ENCODE peak calls at places on chromosomes 7 and 10, in five cellular contexts. B is heart right ventricle, J is GM23338, H is fibroblast of lung, G is neural crest cell. A is an unnamed sample.

GRCh38 chr10:95236068-95236903 is 42.2 kb downstream of the ACSM6 start:
- DNase-seq in B (no peak), J (no peak), H (peak; percentile 88), G (no peak), A (peak; percentile 40)

GRCh38 chr7:144255471-144255897 is 9.1 kb downstream of the OR2A7 start:
- DNase-seq in B (no peak), J (peak; percentile 5), H (no peak), G (no peak), A (no peak)

GRCh38 chr10:129772472-129773358 is 191.4 kb downstream of the EBF3 start:
- DNase-seq in B (no peak), J (no peak), H (no peak), G (no peak), A (no peak)

GRCh38 chr7:12571691-12572090 is 1.2 kb downstream of the SCIN start:
- DNase-seq in B (no peak), J (no peak), H (no peak), G (no peak), A (no peak)

GRCh38 chr10:118763202-118763988 is 8.6 kb upstream of the CACUL1 start:
- DNase-seq in B (no peak), J (no peak), H (no peak), G (no peak), A (no peak)

GRCh38 chr7:6158424-6159096 is 113.9 kb downstream of the CYTH3 start:
- DNase-seq in B (no peak), J (no peak), H (no peak), G (no peak), A (no peak)

GRCh38 chr7:84822941-84823510 is 363.8 kb downstream of the SEMA3D start:
- DNase-seq in B (no peak), J (no peak), H (no peak), G (no peak), A (no peak)

GRCh38 chr10:86387221-86387794 is 20.7 kb upstream of the GRID1 start:
- DNase-seq in B (no peak), J (no peak), H (no peak), G (no peak), A (peak; percentile 8)

GRCh38 chr7:134806197-134806596 is 26.8 kb downstream of the CALD1 start:
- DNase-seq in B (no peak), J (no peak), H (no peak), G (no peak), A (no peak)

GRCh38 chr10:63145782-63146181 is 12.7 kb downstream of the NRBF2 start:
- DNase-seq in B (no peak), J (no peak), H (peak; percentile 58), G (no peak), A (no peak)

GRCh38 chr10:128883126-128884060 is 583.6 kb upstream of the MGMT start:
- DNase-seq in B (no peak), J (no peak), H (no peak), G (no peak), A (no peak)

GRCh38 chr7:93150200-93150835 is 2.1 kb upstream of the SAMD9L start:
- DNase-seq in B (no peak), J (no peak), H (peak; percentile 72), G (no peak), A (no peak)

GRCh38 chr10:63366933-63367332 is 98.8 kb downstream of the JMJD1C start:
- DNase-seq in B (no peak), J (no peak), H (no peak), G (no peak), A (no peak)

GRCh38 chr10:43254881-43255643 is 11.8 kb downstream of the RASGEF1A start:
- DNase-seq in B (peak; percentile 3), J (no peak), H (no peak), G (no peak), A (no peak)

GRCh38 chr10:31927597-31928530 is 767 bp downstream of the ARHGAP12 start:
- DNase-seq in B (peak; percentile 38), J (peak; percentile 79), H (peak; percentile 57), G (peak; percentile 33), A (peak; percentile 75)

GRCh38 chr10:132470306-132471124 is 67.1 kb upstream of the INPP5A start:
- DNase-seq in B (no peak), J (no peak), H (peak; percentile 52), G (no peak), A (no peak)

GRCh38 chr10:72564596-72564995 is 61.3 kb downstream of the MICU1 start:
- DNase-seq in B (no peak), J (no peak), H (peak; percentile 76), G (no peak), A (no peak)

GRCh38 chr7:23685770-23686169 is 5.8 kb downstream of the FAM221A start:
- DNase-seq in B (no peak), J (no peak), H (no peak), G (no peak), A (no peak)

GRCh38 chr10:95430231-95430951 is 130.8 kb downstream of the SORBS1 start:
- DNase-seq in B (peak; percentile 59), J (peak; percentile 82), H (peak; percentile 45), G (peak; percentile 28), A (peak; percentile 78)

GRCh38 chr10:103501186-103501585 is 7.7 kb downstream of the NEURL1 start:
- DNase-seq in B (no peak), J (no peak), H (no peak), G (no peak), A (no peak)

GRCh38 chr7:30799206-30799975 is 28.2 kb downstream of the MINDY4 start:
- DNase-seq in B (no peak), J (no peak), H (peak; percentile 91), G (no peak), A (peak; percentile 58)

GRCh38 chr7:116340201-116340847 is 130.0 kb downstream of the TES start:
- DNase-seq in B (no peak), J (no peak), H (peak; percentile 69), G (no peak), A (no peak)

GRCh38 chr7:52897708-52898107 is 137.7 kb upstream of the POM121L12 start:
- DNase-seq in B (no peak), J (no peak), H (peak; percentile 2), G (no peak), A (no peak)

GRCh38 chr7:5036446-5036845 is 9.2 kb upstream of the RBAK start:
- DNase-seq in B (no peak), J (no peak), H (no peak), G (no peak), A (no peak)

GRCh38 chr10:127527320-127527719 is 21.8 kb upstream of the NPS start:
- DNase-seq in B (no peak), J (no peak), H (no peak), G (no peak), A (no peak)

GRCh38 chr10:15703167-15703880 is 16.4 kb downstream of the ITGA8 start:
- DNase-seq in B (no peak), J (no peak), H (no peak), G (no peak), A (no peak)

GRCh38 chr10:121900443-121901174 is 27.2 kb downstream of the ATE1 start:
- DNase-seq in B (peak; percentile 21), J (peak; percentile 90), H (peak; percentile 53), G (peak; percentile 16), A (peak; percentile 55)

GRCh38 chr10:79012567-79012966 is 56.2 kb upstream of the ZMIZ1 start:
- DNase-seq in B (no peak), J (no peak), H (no peak), G (no peak), A (no peak)

GRCh38 chr7:138023618-138024333 is 21.9 kb upstream of the CREB3L2 start:
- DNase-seq in B (no peak), J (no peak), H (no peak), G (no peak), A (peak; percentile 56)

DNA sequence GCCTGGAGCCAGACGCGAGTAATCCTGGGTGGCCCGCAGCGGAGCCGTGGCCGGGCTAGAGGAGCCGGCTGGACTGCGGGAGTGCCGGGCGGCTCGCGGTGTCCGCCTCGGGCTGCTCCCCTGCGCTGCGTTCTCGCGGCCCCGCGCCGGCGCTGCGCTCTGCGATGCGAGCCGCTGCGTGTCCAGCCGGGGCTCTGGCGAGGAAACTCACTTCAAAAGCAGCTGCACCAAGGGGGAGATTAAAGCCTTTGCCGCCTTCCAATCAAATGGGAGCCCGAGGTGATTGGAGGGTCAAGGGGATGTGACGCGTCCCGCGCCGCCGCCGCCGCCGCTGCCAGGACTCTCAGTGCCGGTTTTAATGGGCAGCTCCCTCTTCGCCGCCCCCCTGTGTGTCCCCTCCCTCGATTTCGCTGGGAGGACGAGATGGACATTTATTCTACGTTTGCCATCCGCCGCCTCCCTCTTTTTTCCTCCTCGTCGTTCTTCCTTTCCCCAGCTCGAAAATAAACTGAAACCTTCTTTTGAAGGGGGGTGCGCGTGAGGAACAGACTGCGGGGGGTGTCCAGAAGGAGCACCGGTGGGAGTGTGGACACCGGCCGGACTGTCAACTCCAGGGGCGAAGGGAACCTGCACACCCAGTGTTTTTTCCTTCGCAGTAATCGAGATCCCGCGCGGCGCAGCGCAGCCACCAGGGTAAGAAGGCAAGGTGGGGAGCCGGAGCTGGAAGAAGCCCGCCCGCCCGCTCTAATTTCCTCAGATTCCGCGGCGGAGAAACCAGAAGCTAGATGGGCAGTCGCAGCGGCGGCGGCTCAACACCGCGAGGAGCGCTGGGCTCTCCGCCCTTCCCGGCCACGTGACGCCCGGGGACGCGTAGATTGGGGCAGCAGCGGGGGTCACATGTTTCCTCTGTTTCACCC is at the start of gene ZNF503:
- DNase-seq in B (peak; percentile 97), J (peak; percentile 98), H (peak; percentile 99), G (peak; percentile 87), A (peak; percentile 84)
- TF ChIP-seq CTCF in B (peak; percentile 29), J (no peak), H (peak; percentile 31), G (peak; percentile 44), A (no peak)

DNA sequence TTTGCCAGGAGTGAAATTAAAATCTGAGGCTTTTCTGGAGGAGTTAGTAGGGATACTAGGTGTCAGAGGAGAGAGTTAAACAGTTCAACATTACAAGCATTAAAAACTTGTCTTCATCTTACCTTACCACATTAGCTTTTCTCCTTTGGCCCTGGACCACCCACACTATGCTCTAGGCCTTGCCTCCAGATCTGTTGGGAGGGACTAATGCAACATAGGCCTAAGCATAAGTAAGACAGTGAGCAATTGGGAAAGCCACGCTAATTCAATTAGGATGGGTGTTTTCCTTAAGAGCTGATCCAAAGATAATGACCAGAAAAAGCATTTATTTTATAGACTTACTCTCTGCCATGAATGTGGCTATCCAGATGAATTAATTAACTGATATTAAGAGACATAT is 158.9 kb downstream of the ELMO1 start:
- DNase-seq in B (no peak), J (no peak), H (no peak), G (no peak), A (no peak)
- TF ChIP-seq CTCF in B (no peak), J (no peak), H (no peak), G (no peak), A (no peak)

GRCh38 chr7:22598318-22598717 is 98.3 kb upstream of the STEAP1B start:
- DNase-seq in B (no peak), J (no peak), H (no peak), G (no peak), A (no peak)
- TF ChIP-seq CTCF in B (no peak), J (no peak), H (no peak), G (no peak), A (no peak)

DNA sequence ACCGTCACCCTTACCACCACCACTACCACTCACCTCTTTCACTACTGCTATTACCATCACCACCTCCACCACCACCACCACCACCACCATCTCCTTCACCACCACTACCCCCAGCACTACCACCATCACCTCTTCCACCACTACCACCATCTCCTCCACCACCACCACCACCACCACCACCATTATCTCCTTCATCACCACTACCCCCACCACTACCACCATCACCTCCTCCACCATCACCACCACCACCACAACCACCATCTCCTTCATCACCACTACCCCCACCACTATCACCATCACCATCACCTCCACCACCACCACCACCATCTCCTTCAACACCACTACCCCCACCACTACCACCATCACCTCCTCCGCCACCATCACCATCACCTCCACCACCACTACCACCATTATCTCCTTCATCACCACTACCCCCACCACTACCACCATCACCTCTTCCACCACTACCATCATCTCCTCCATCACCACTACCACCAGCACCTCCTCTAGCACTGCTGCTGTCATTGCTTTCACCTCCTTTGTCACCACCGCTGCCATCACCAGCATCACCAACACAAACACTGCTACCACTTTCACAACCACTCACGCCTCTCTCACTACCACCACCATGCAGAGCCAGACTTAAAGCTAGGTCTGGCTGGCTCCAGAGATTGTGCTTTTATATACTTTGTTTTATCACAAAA is 109.3 kb downstream of the ICA1 start:
- DNase-seq in B (no peak), J (no peak), H (no peak), G (no peak), A (no peak)
- TF ChIP-seq CTCF in B (no peak), J (no peak), H (no peak), G (no peak), A (no peak)

A was measured in GM20000.